ENCODE peak calls at places on chromosomes 3 and 15, in seven cellular contexts. C is CD8-positive, alpha-beta T cell; Z is neural progenitor cell; E is fibroblast of lung; N is cardiac muscle cell; B is WERI-Rb-1; F is OCI-LY7. Y is an unnamed sample.

GRCh38 chr15:57079446-57079845 is 161.0 kb downstream of the TCF12 start:
- DNase-seq in C (no peak), Z (peak; percentile 21), E (no peak), N (no peak), B (no peak), F (no peak), Y (no peak)

GRCh38 chr3:58178528-58179234 is 32.1 kb downstream of the DNASE1L3 start:
- DNase-seq in C (no peak), Z (no peak), E (no peak), N (no peak), B (no peak), F (peak; percentile 15), Y (no peak)

GRCh38 chr15:89888214-89888804 is 5.5 kb downstream of the AP3S2 start:
- DNase-seq in C (no peak), Z (peak; percentile 37), E (peak; percentile 82), N (peak; percentile 14), B (peak; percentile 46), F (peak; percentile 22), Y (peak; percentile 20)

GRCh38 chr3:193840111-193840641 is 247.2 kb downstream of the OPA1 start:
- DNase-seq in C (no peak), Z (no peak), E (no peak), N (no peak), B (no peak), F (no peak), Y (no peak)

GRCh38 chr3:116083686-116084085 is 361.6 kb downstream of the LSAMP start:
- DNase-seq in C (no peak), Z (no peak), E (no peak), N (no peak), B (no peak), F (no peak), Y (no peak)

GRCh38 chr3:17972476-17972875 is 230.0 kb upstream of the TBC1D5 start:
- DNase-seq in C (no peak), Z (no peak), E (no peak), N (no peak), B (no peak), F (no peak), Y (no peak)

GRCh38 chr3:151203053-151203420 is at the start of gene GPR171:
- DNase-seq in C (peak; percentile 83), Z (no peak), E (no peak), N (no peak), B (no peak), F (no peak), Y (no peak)

GRCh38 chr3:77931272-77932009 is 891.5 kb downstream of the ROBO2 start:
- DNase-seq in C (no peak), Z (no peak), E (peak; percentile 92), N (no peak), B (no peak), F (no peak), Y (no peak)

GRCh38 chr15:25501828-25502446 is 63.1 kb upstream of the UBE3A start:
- DNase-seq in C (no peak), Z (peak; percentile 66), E (peak; percentile 39), N (peak; percentile 57), B (peak; percentile 21), F (peak; percentile 58), Y (peak; percentile 6)

GRCh38 chr3:37170097-37170496 is 4.3 kb downstream of the LRRFIP2 start:
- DNase-seq in C (no peak), Z (no peak), E (peak; percentile 93), N (no peak), B (no peak), F (no peak), Y (no peak)

GRCh38 chr3:194083253-194084224 is 52.4 kb upstream of the HES1 start:
- DNase-seq in C (no peak), Z (no peak), E (no peak), N (no peak), B (no peak), F (peak; percentile 72), Y (no peak)

GRCh38 chr3:173912126-173912525 is 514.6 kb downstream of the NLGN1 start:
- DNase-seq in C (no peak), Z (no peak), E (no peak), N (no peak), B (no peak), F (no peak), Y (no peak)

GRCh38 chr15:59260090-59260489 is 53.4 kb downstream of the LDHAL6B start:
- DNase-seq in C (no peak), Z (peak; percentile 83), E (no peak), N (no peak), B (no peak), F (no peak), Y (no peak)

DNA sequence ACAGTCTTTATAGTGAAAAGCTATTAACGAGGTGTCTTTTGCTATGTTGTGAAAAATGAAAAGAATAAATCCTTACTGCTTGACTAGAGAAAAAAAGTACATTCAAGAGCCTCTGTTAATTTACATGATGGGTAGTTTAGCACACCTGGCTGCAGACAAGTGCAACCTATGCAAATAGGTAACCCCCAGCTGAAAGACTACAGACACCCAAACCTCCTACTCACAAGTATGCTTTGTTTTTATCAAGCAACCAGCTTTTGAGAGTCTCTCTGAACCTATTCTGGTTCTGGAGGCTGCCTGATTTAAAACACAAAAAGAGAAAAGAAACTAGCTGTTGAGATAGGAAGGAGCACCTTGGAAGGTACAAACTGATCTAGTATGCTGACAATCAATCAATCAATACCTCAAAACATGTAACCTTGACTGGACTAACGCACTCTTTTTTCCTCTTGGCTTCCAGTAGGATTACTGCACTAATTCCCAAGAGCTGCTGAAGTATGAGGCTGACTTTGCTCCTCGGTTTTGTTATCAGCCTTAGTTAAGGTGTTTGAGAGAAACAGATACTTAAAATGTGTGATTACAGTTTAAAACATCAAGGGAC is 63.7 kb downstream of the OSBPL10 start:
- DNase-seq in C (no peak), Z (no peak), E (peak; percentile 26), N (peak; percentile 27), B (no peak), F (peak; percentile 91), Y (no peak)
- H3K4me3 ChIP-seq in C (no peak overlapping the region), Z (no peak overlapping the region), E (no peak overlapping the region), N (no peak overlapping the region), B (no peak overlapping the region), F (peak overlapping the region; percentile 64), Y (peak overlapping the region; percentile 17)

GRCh38 chr3:156606729-156607128 is 51.8 kb upstream of the SSR3 start:
- DNase-seq in C (no peak), Z (no peak), E (peak; percentile 44), N (no peak), B (no peak), F (no peak), Y (no peak)
- H3K4me3 ChIP-seq in C (no peak overlapping the region), Z (no peak overlapping the region), E (no peak overlapping the region), N (no peak overlapping the region), B (no peak overlapping the region), F (no peak overlapping the region), Y (no peak overlapping the region)

GRCh38 chr3:51721062-51721745 is 14.3 kb downstream of the GRM2 start:
- DNase-seq in C (no peak), Z (no peak), E (no peak), N (no peak), B (no peak), F (peak; percentile 21), Y (no peak)
- H3K4me3 ChIP-seq in C (no peak overlapping the region), Z (no peak overlapping the region), E (no peak overlapping the region), N (no peak overlapping the region), B (no peak overlapping the region), F (no peak overlapping the region), Y (no peak overlapping the region)

GRCh38 chr15:74843891-74844299 is 939 bp upstream of the ULK3 start:
- DNase-seq in C (peak; percentile 17), Z (peak; percentile 24), E (no peak), N (no peak), B (peak; percentile 62), F (no peak), Y (no peak)
- H3K4me3 ChIP-seq in C (peak overlapping the region; percentile 60), Z (peak overlapping the region; percentile 82), E (no peak overlapping the region), N (no peak overlapping the region), B (peak overlapping the region; percentile 62), F (peak overlapping the region; percentile 73), Y (no peak overlapping the region)

GRCh38 chr15:22231603-22232002 is 151.3 kb downstream of the OR4M2 start:
- DNase-seq in C (no peak), Z (no peak), E (no peak), N (no peak), B (no peak), F (no peak), Y (no peak)
- H3K4me3 ChIP-seq in C (no peak overlapping the region), Z (no peak overlapping the region), E (no peak overlapping the region), N (no peak overlapping the region), B (no peak overlapping the region), F (no peak overlapping the region), Y (no peak overlapping the region)

GRCh38 chr15:80152180-80152895 is 461 bp upstream of the FAH start:
- DNase-seq in C (peak; percentile 91), Z (peak; percentile 97), E (peak; percentile 94), N (peak; percentile 93), B (peak; percentile 98), F (peak; percentile 91), Y (no peak)

GRCh38 chr15:80154336-80154735 is 1.5 kb downstream of the FAH start:
- DNase-seq in C (no peak), Z (peak; percentile 32), E (peak; percentile 35), N (peak; percentile 42), B (no peak), F (no peak), Y (no peak)

GRCh38 chr15:80152896-80153876 is at the start of gene FAH:
- DNase-seq in C (peak; percentile 48), Z (peak; percentile 48), E (peak; percentile 54), N (peak; percentile 85), B (no peak), F (peak; percentile 58), Y (no peak)

GRCh38 chr15:80155001-80155377 is 2.2 kb downstream of the FAH start:
- DNase-seq in C (no peak), Z (no peak), E (no peak), N (no peak), B (no peak), F (no peak), Y (no peak)

GRCh38 chr15:80153900-80154299 is 1.1 kb downstream of the FAH start:
- DNase-seq in C (no peak), Z (no peak), E (peak; percentile 51), N (no peak), B (no peak), F (no peak), Y (no peak)
- H3K4me3 ChIP-seq in C (peak overlapping the region; percentile 74), Z (peak overlapping the region; percentile 66), E (peak overlapping the region; percentile 53), N (peak overlapping the region; percentile 48), B (no peak overlapping the region), F (peak overlapping the region; percentile 71), Y (peak overlapping the region; percentile 76)

GRCh38 chr3:179526482-179526881 is 36.2 kb upstream of the ACTL6A start:
- DNase-seq in C (no peak), Z (no peak), E (no peak), N (no peak), B (no peak), F (no peak), Y (no peak)

GRCh38 chr3:179528786-179529185 is 33.9 kb upstream of the ACTL6A start:
- DNase-seq in C (no peak), Z (no peak), E (peak; percentile 3), N (no peak), B (no peak), F (no peak), Y (peak; percentile 33)

DNA sequence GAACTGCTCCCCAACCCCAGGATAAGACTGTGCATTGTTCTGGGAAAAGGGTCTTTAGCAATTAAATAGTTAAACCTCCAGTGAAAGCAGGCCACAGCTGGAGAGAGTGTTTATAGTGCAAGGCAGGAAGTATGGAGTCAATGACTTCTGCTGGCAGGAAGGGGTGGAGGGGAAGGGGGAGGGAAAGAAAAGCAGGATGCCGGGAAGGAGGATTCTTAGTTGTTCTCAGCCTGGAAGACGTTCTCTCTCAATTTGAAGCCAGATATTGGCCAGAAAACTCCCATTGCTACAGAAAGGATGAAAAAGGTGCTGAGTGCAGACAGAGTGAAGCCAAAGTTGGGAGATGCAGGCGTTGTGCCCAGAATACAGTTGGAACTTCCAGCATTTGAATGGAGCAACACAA is 35.7 kb upstream of the ACTL6A start:
- DNase-seq in C (no peak), Z (peak; percentile 77), E (peak; percentile 85), N (peak; percentile 42), B (no peak), F (no peak), Y (no peak)
- H3K4me3 ChIP-seq in C (no peak overlapping the region), Z (no peak overlapping the region), E (peak overlapping the region; percentile 1), N (no peak overlapping the region), B (no peak overlapping the region), F (no peak overlapping the region), Y (no peak overlapping the region)